ENCODE peak calls at places on chromosomes 13 and 19, in seven cellular contexts. E is left ventricle myocardium inferior; U is HuH-7; Q is A549; A is HCEC 1CT; F is activated T-helper 1 cell treated with anti-CD3 and anti-CD28 coated beads, Interleukin-12 subunit alpha, Interleukin-12 subunit beta, Interleukin-2, Interleukin-4 antibody, amounts not matched to agents 30 ng/mL and 10 ng/mL and 1 ng/mL, durations not matched to agents 14 hours and 24 hours and 36 hours; G is AG08395. C is an unnamed sample.

GRCh38 chr19:44626067-44626624 is 12.8 kb downstream of the IGSF23 start:
- DNase-seq in E (no peak), U (no peak), Q (peak; percentile 79), A (peak; percentile 97), F (no peak), G (peak; percentile 93), C (no peak)

GRCh38 chr19:16820056-16820455 is 9.1 kb upstream of the SIN3B start:
- DNase-seq in E (no peak), U (no peak), Q (no peak), A (no peak), F (no peak), G (no peak), C (no peak)

GRCh38 chr19:4831351-4832340 is at the start of gene TICAM1:
- DNase-seq in E (peak; percentile 83), U (peak; percentile 45), Q (peak; percentile 48), A (peak; percentile 27), F (peak; percentile 85), G (peak; percentile 78), C (peak; percentile 33)

GRCh38 chr19:49690656-49691242 is at the start of gene CPT1C:
- DNase-seq in E (peak; percentile 83), U (no peak), Q (no peak), A (peak; percentile 77), F (no peak), G (peak; percentile 96), C (no peak)

GRCh38 chr19:12137541-12137940 is 2.6 kb downstream of the ZNF20 start:
- DNase-seq in E (no peak), U (no peak), Q (no peak), A (no peak), F (no peak), G (no peak), C (peak; percentile 42)

GRCh38 chr19:35641515-35642151 is at the start of gene ETV2:
- DNase-seq in E (no peak), U (no peak), Q (no peak), A (peak; percentile 28), F (peak; percentile 44), G (no peak), C (no peak)

GRCh38 chr13:51683537-51684050 is 99.3 kb downstream of the WDFY2 start:
- DNase-seq in E (no peak), U (no peak), Q (no peak), A (no peak), F (no peak), G (no peak), C (no peak)

GRCh38 chr19:1449467-1450442 is at the start of gene APC2:
- DNase-seq in E (no peak), U (no peak), Q (peak; percentile 54), A (no peak), F (no peak), G (peak; percentile 90), C (no peak)

GRCh38 chr13:83531022-83531421 is 351.3 kb downstream of the SLITRK1 start:
- DNase-seq in E (no peak), U (no peak), Q (no peak), A (no peak), F (no peak), G (no peak), C (no peak)